ENCODE peak calls at places on chromosome 7, in nine cellular contexts. V, Q, O, Z, U, H, G, B and I are unnamed samples.

GRCh38 chr7:30057741-30058140 is 29.5 kb downstream of the PLEKHA8 start:
- DNase-seq in V (no peak), O (peak; percentile 36), U (no peak), G (no peak), H (no peak), Q (no peak), Z (no peak), B (no peak), I (no peak)

GRCh38 chr7:22942191-22942590 is 71.7 kb downstream of the HYCC1 start:
- DNase-seq in B (no peak), G (no peak), H (no peak), Z (peak; percentile 5), O (no peak), U (no peak), Q (no peak), V (no peak), I (no peak)

GRCh38 chr7:17941171-17941490 is 837 bp upstream of the SNX13 start:
- DNase-seq in Q (peak; percentile 13), U (no peak), B (no peak), G (no peak), V (no peak), Z (no peak), O (peak; percentile 18), H (no peak), I (no peak)

GRCh38 chr7:127704211-127704610 is 52.2 kb downstream of the SND1 start:
- DNase-seq in U (no peak), H (no peak), Z (no peak), G (no peak), Q (no peak), O (no peak), B (no peak), V (no peak), I (no peak)

GRCh38 chr7:91520645-91521044 is 256.4 kb downstream of the FZD1 start:
- DNase-seq in Z (no peak), V (no peak), Q (no peak), U (no peak), H (no peak), B (no peak), G (no peak), O (no peak), I (no peak)

GRCh38 chr7:43522406-43523156 is 60.3 kb upstream of the STK17A start:
- DNase-seq in Z (no peak), G (no peak), H (no peak), O (peak; percentile 26), U (no peak), B (no peak), V (peak; percentile 84), Q (peak; percentile 76), I (peak; percentile 55)

GRCh38 chr7:25708211-25708610 is 443.8 kb upstream of the NFE2L3 start:
- DNase-seq in Q (no peak), Z (no peak), H (no peak), B (no peak), O (no peak), G (no peak), U (no peak), V (no peak), I (no peak)

GRCh38 chr7:77734590-77735421 is 38.5 kb downstream of the RSBN1L start:
- DNase-seq in U (no peak), H (no peak), B (no peak), O (peak; percentile 26), Q (no peak), Z (no peak), V (no peak), G (no peak), I (no peak)

GRCh38 chr7:116162236-116162635 is 48.1 kb upstream of the TES start:
- DNase-seq in U (no peak), H (no peak), B (no peak), Z (no peak), G (no peak), Q (no peak), V (no peak), O (no peak), I (no peak)

GRCh38 chr7:116161733-116162132 is 48.6 kb upstream of the TES start:
- DNase-seq in U (no peak), Z (peak; percentile 51), B (no peak), O (no peak), Q (no peak), G (no peak), V (no peak), H (no peak), I (no peak)

GRCh38 chr7:116165717-116166116 is 44.6 kb upstream of the TES start:
- DNase-seq in O (no peak), U (no peak), B (no peak), Q (no peak), Z (no peak), V (no peak), H (no peak), G (no peak), I (no peak)

GRCh38 chr7:116164552-116164951 is 45.8 kb upstream of the TES start:
- DNase-seq in Q (no peak), Z (no peak), G (peak; percentile 44), O (peak; percentile 57), V (no peak), U (no peak), B (no peak), H (no peak), I (no peak)

DNA sequence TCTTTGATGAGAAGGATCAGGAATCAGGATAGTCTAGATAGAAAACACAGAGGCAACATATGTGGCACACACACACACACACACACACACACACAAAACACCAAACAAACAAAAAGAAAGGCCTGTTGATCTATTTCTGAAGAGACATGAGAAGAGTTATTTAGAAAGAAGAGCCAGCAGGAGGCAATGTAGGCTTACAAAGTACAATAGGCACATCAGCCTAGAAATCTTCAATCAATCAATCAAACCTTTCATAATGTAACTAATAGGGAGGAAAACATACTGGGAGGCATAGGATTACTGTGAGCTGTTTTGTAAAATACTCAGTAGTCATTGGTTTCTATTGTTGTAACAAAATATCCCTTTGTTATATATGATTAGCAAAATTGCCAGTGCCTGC is 47.3 kb upstream of the TES start:
- DNase-seq in O (no peak), G (no peak), U (no peak), V (no peak), Q (no peak), B (no peak), H (no peak), Z (peak; percentile 29), I (no peak)
- TF ChIP-seq CTCF in O (no peak), G (no peak), U (peak; percentile 34), V (no peak), Q (no peak), B (no peak), H (no peak), Z (no peak), I (peak; percentile 19)

DNA sequence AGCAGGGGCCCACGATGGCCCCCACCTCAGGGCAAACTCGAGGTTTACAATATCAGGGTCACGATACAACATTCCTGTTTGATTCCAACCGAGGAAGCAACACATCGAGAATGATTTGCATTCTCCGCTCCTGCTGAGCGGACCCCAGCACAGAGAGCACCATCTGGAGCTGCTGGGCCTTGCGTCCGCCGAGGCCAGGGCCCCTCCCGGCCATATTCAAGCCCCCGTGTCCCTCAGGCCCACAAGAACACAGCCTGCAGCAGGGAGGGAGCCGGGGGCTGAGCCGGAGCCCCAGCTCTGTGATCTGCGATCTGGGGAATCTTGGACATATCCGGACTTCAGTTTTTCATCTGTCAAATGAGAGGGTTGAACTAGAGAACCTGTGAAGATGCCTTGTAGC is 84.2 kb downstream of the PRKAG2 start:
- DNase-seq in V (no peak), H (no peak), G (no peak), O (no peak), B (no peak), Q (no peak), Z (no peak), U (no peak), I (no peak)
- H3K4me3 ChIP-seq in V (no peak overlapping the region), H (no peak overlapping the region), G (no peak overlapping the region), O (no peak overlapping the region), B (no peak overlapping the region), Q (no peak overlapping the region), Z (no peak overlapping the region), U (no peak overlapping the region), I (no peak overlapping the region)

GRCh38 chr7:76512941-76513816 is 2.8 kb downstream of the UPK3B start:
- DNase-seq in B (peak; percentile 73), O (no peak), Q (no peak), H (no peak), V (no peak), U (no peak), Z (peak; percentile 70), G (no peak), I (no peak)
- TF ChIP-seq CTCF in B (peak; percentile 32), O (peak; percentile 44), Q (peak; percentile 44), H (peak; percentile 33), V (peak; percentile 63), U (peak; percentile 41), Z (peak; percentile 50), G (peak; percentile 19), I (peak; percentile 38)

DNA sequence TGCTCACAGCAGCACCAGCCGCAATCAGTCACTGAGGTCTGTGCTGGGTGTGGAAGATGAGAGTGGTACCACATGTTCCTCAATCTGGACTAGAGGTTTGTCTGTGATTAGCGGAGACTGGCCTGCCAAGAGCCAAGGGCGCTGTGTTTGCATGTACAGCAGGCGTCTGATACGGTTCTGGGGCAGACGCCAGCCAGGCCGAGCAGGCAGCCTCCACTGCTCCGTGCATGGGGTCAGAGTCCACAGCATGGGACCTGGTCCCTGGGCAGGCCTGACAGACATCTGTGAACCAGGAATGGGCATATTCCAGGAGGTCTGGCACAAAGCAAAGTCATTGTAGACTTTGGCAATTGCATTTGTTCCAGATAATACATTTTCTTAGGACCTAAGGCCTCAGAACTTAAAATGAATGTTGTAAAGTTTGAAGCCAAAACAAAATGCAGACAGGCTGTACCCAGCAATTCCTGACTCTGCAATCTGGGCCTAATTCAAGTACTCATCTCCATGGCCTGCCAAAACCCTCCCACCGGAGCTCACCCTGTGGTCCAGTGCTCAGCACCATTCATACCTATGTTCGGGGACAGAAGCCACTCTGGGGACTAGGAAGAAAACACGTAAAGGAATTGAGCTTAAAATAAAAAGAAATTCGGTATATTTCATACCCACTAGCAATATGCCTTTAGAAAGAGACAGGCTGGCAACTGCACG is 50.0 kb upstream of the FAM20C start:
- DNase-seq in U (no peak), V (no peak), O (no peak), H (no peak), Q (no peak), G (no peak), Z (no peak), B (peak; percentile 87), I (no peak)
- H3K4me3 ChIP-seq in U (no peak overlapping the region), V (no peak overlapping the region), O (no peak overlapping the region), H (no peak overlapping the region), Q (no peak overlapping the region), G (no peak overlapping the region), Z (no peak overlapping the region), B (no peak overlapping the region), I (no peak overlapping the region)

GRCh38 chr7:45580053-45580872 is 6.1 kb downstream of the ADCY1 start:
- DNase-seq in V (no peak), O (no peak), U (no peak), Q (no peak), B (no peak), G (no peak), H (no peak), Z (peak; percentile 54), I (no peak)
- TF ChIP-seq CTCF in V (peak; percentile 58), O (peak; percentile 34), U (no peak), Q (peak; percentile 48), B (peak; percentile 25), G (peak; percentile 32), H (no peak), Z (peak; percentile 58), I (peak; percentile 36)

DNA sequence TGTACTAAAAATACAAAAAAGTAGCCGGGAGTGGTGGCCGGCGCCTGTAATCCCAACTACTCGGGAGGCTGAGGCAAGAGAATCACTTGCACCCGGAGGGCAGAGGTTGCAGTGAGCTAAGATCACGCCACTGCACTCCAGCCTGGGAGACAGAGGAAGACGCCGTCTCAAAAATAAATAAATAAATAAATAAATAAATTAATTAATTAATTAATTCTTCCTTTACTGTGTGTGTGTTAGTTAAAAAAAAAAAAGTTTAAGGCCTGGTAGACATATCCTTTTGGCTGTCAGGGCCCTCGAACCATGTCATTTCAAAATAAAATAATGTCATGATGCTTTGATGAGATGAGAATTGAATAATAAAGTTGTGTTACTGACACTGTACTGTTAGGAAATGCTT is 81.3 kb downstream of the ZNF467 start:
- DNase-seq in U (no peak), V (no peak), G (no peak), H (no peak), B (no peak), Q (no peak), Z (no peak), O (no peak), I (no peak)
- H3K4me3 ChIP-seq in U (no peak overlapping the region), V (no peak overlapping the region), G (no peak overlapping the region), H (no peak overlapping the region), B (peak overlapping the region; percentile 52), Q (no peak overlapping the region), Z (peak overlapping the region; percentile 44), O (no peak overlapping the region), I (no peak overlapping the region)